ENCODE peak calls at places on chromosomes 3 and 15, in seven cellular contexts. C, L, U, T, E, K and R are unnamed samples.

GRCh38 chr3:34015204-34016142 is 217.0 kb downstream of the PDCD6IP start:
- DNase-seq in C (no peak), L (no peak), U (no peak), T (peak), E (peak), K (no peak), R (no peak)

GRCh38 chr3:184805351-184806038 is 6.5 kb upstream of the VPS8 start:
- DNase-seq in C (no peak), L (peak), U (no peak), T (no peak), E (peak), K (no peak), R (no peak)

GRCh38 chr3:186697510-186697909 is 19.6 kb upstream of the KNG1 start:
- DNase-seq in C (no peak), L (no peak), U (no peak), T (no peak), E (no peak), K (no peak), R (no peak)

GRCh38 chr3:150945226-150945625 is 27.3 kb downstream of the CLRN1 start:
- DNase-seq in C (no peak), L (no peak), U (no peak), T (no peak), E (no peak), K (no peak), R (no peak)

GRCh38 chr15:39680868-39681267 is 100.0 kb downstream of the THBS1 start:
- DNase-seq in C (no peak), L (no peak), U (no peak), T (no peak), E (no peak), K (no peak), R (no peak)

GRCh38 chr3:150928234-150928633 is 23.0 kb upstream of the MINDY4B start:
- DNase-seq in C (no peak), L (no peak), U (no peak), T (no peak), E (no peak), K (no peak), R (no peak)

GRCh38 chr3:55720614-55721013 is 233.5 kb upstream of the WNT5A start:
- DNase-seq in C (no peak), L (no peak), U (no peak), T (no peak), E (no peak), K (no peak), R (no peak)

GRCh38 chr15:31266712-31267111 is 59.9 kb upstream of the KLF13 start:
- DNase-seq in C (no peak), L (no peak), U (no peak), T (no peak), E (no peak), K (peak), R (peak)

GRCh38 chr3:139935071-139935865 is at the start of gene CLSTN2:
- DNase-seq in C (peak), L (peak), U (no peak), T (peak), E (no peak), K (peak), R (peak)

GRCh38 chr3:50484681-50485263 is 18.7 kb downstream of the CACNA2D2 start:
- DNase-seq in C (no peak), L (peak), U (no peak), T (peak), E (no peak), K (no peak), R (no peak)

GRCh38 chr3:88057650-88058321 is 1.0 kb downstream of the CGGBP1 start:
- DNase-seq in C (no peak), L (no peak), U (no peak), T (no peak), E (peak), K (no peak), R (no peak)